ENCODE peak calls at places on chromosomes 5 and 9, in seven cellular contexts. One of them, this sample, is unnamed.
A peak's percentile ranks its signal among the peaks of the same experiment; 100 is the strongest.

GRCh38 chr9:16337322-16338029 is 533.0 kb downstream of the BNC2 start:
- DNase-seq in tibial nerve: no peak
- DNase-seq in PC-3: peak; percentile 96
- DNase-seq in endodermal cell: no peak
- DNase-seq in A673: no peak
- DNase-seq in adrenal gland: peak; percentile 38
- DNase-seq in IMR-90: peak; percentile 97
- DNase-seq in this sample: no peak

GRCh38 chr5:172450861-172451695 is 3.2 kb downstream of the SH3PXD2B start:
- DNase-seq in tibial nerve: no peak
- DNase-seq in adrenal gland: no peak
- DNase-seq in A673: peak; percentile 61
- DNase-seq in IMR-90: no peak
- DNase-seq in PC-3: peak; percentile 35
- DNase-seq in endodermal cell: peak; percentile 87
- DNase-seq in this sample: peak; percentile 72

GRCh38 chr5:130206686-130207085 is 302.4 kb downstream of the CHSY3 start:
- DNase-seq in A673: no peak
- DNase-seq in IMR-90: no peak
- DNase-seq in adrenal gland: no peak
- DNase-seq in tibial nerve: no peak
- DNase-seq in endodermal cell: no peak
- DNase-seq in PC-3: peak; percentile 24
- DNase-seq in this sample: peak; percentile 4

GRCh38 chr9:136668983-136669790 is 6.5 kb downstream of the EGFL7 start:
- DNase-seq in A673: peak; percentile 56
- DNase-seq in endodermal cell: no peak
- DNase-seq in tibial nerve: no peak
- DNase-seq in IMR-90: no peak
- DNase-seq in adrenal gland: no peak
- DNase-seq in PC-3: peak; percentile 22
- DNase-seq in this sample: peak; percentile 33

GRCh38 chr9:129069128-129069824 is 11.6 kb upstream of the DOLPP1 start:
- DNase-seq in tibial nerve: peak; percentile 39
- DNase-seq in adrenal gland: peak; percentile 82
- DNase-seq in A673: no peak
- DNase-seq in PC-3: no peak
- DNase-seq in IMR-90: no peak
- DNase-seq in endodermal cell: peak; percentile 51
- DNase-seq in this sample: peak; percentile 52

GRCh38 chr5:97151370-97151769 is 9.0 kb upstream of the LIX1 start:
- DNase-seq in IMR-90: no peak
- DNase-seq in PC-3: no peak
- DNase-seq in A673: no peak
- DNase-seq in adrenal gland: no peak
- DNase-seq in tibial nerve: no peak
- DNase-seq in endodermal cell: no peak
- DNase-seq in this sample: no peak

GRCh38 chr5:107666051-107666655 is 4.6 kb downstream of the EFNA5 start:
- DNase-seq in A673: no peak
- DNase-seq in PC-3: no peak
- DNase-seq in IMR-90: no peak
- DNase-seq in adrenal gland: no peak
- DNase-seq in endodermal cell: no peak
- DNase-seq in tibial nerve: no peak
- DNase-seq in this sample: no peak

GRCh38 chr5:159050408-159051091 is 49.2 kb downstream of the EBF1 start:
- DNase-seq in endodermal cell: peak; percentile 72
- DNase-seq in IMR-90: peak; percentile 32
- DNase-seq in PC-3: peak; percentile 17
- DNase-seq in adrenal gland: no peak
- DNase-seq in tibial nerve: no peak
- DNase-seq in A673: peak; percentile 66
- DNase-seq in this sample: no peak

GRCh38 chr9:68416891-68417570 is 60.6 kb downstream of the PGM5 start:
- DNase-seq in endodermal cell: peak; percentile 65
- DNase-seq in PC-3: peak; percentile 49
- DNase-seq in IMR-90: no peak
- DNase-seq in A673: peak; percentile 21
- DNase-seq in tibial nerve: no peak
- DNase-seq in adrenal gland: no peak
- DNase-seq in this sample: peak; percentile 29

GRCh38 chr5:75608886-75609285 is 2.4 kb upstream of the ANKDD1B start:
- DNase-seq in PC-3: no peak
- DNase-seq in tibial nerve: no peak
- DNase-seq in A673: no peak
- DNase-seq in endodermal cell: no peak
- DNase-seq in IMR-90: no peak
- DNase-seq in adrenal gland: no peak
- DNase-seq in this sample: no peak

GRCh38 chr5:163433271-163433670 is 4.1 kb upstream of the CCNG1 start:
- DNase-seq in adrenal gland: no peak
- DNase-seq in PC-3: no peak
- DNase-seq in A673: no peak
- DNase-seq in endodermal cell: peak; percentile 79
- DNase-seq in IMR-90: no peak
- DNase-seq in tibial nerve: no peak
- DNase-seq in this sample: peak; percentile 71

GRCh38 chr5:163437011-163437308 is 435 bp upstream of the CCNG1 start:
- DNase-seq in adrenal gland: no peak
- DNase-seq in PC-3: no peak
- DNase-seq in IMR-90: no peak
- DNase-seq in tibial nerve: no peak
- DNase-seq in A673: no peak
- DNase-seq in endodermal cell: no peak
- DNase-seq in this sample: no peak

GRCh38 chr5:163434410-163434866 is 3.0 kb upstream of the CCNG1 start:
- DNase-seq in adrenal gland: no peak
- DNase-seq in PC-3: peak; percentile 59
- DNase-seq in tibial nerve: no peak
- DNase-seq in endodermal cell: no peak
- DNase-seq in IMR-90: peak; percentile 47
- DNase-seq in A673: no peak
- DNase-seq in this sample: peak; percentile 88

GRCh38 chr5:163437309-163438182 is at the start of gene CCNG1:
- DNase-seq in adrenal gland: peak; percentile 94
- DNase-seq in A673: peak; percentile 96
- DNase-seq in endodermal cell: peak; percentile 98
- DNase-seq in IMR-90: peak; percentile 94
- DNase-seq in PC-3: peak; percentile 97
- DNase-seq in tibial nerve: peak; percentile 94
- DNase-seq in this sample: peak; percentile 98

DNA sequence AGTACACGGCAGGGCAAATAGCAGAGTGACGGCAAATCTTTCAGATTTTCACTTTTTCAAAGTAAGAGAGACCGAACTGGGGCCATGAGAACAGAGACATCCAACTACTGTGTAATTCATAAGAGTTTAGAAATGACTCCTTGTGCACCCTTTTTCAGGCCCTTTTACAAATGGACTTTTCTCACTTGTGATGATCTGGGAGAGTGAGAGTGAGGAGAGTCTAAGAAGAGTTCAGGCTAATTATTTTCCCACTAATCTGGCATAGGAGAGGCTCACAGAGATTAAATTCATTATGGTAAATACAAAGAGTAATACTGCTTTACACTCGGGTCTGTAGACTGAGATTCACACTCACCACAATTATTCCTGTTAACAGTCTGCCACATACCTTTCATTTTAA is 880 bp upstream of the CCNG1 start:
- DNase-seq in adrenal gland: no peak
- DNase-seq in endodermal cell: no peak
- DNase-seq in tibial nerve: no peak
- DNase-seq in A673: no peak
- DNase-seq in IMR-90: no peak
- DNase-seq in PC-3: no peak
- DNase-seq in this sample: no peak
- H3K4me3 ChIP-seq in adrenal gland: no peak overlapping the region
- H3K4me3 ChIP-seq in endodermal cell: peak overlapping the region; percentile 100
- H3K4me3 ChIP-seq in tibial nerve: no peak overlapping the region
- H3K4me3 ChIP-seq in A673: peak overlapping the region; percentile 91
- H3K4me3 ChIP-seq in IMR-90: no peak overlapping the region
- H3K4me3 ChIP-seq in PC-3: peak overlapping the region; percentile 98
- H3K4me3 ChIP-seq in this sample: peak overlapping the region; percentile 21

DNA sequence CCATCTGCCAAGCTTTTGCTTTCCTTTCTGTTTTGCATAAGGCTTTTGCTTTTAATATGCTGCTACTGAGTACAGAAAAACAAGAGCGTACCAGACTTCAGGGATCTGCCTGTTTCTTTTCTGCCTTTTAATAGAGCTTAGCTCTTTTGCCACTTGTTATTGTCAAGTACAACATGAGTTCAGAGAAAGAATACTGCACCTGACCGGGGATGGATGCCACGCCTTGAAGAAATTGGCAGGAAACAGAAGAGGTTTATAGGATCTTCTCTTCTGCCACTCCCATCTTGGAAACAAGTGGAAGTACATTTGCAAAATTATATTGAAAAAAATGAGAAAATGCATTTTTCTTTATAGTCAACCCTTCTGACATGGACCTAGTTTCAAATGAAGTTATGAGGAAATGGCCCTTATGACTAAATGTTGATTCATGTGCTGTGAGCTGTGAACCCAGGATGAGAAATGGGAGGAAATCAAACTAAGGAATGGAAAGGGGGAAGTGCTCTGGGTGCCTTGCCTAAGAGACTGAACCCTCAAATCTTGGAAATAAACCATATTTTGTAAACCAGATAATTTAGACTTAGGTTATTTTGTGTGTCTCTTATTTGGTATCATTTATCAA is 3.9 kb upstream of the FCHO2 start:
- DNase-seq in IMR-90: peak; percentile 78
- DNase-seq in tibial nerve: no peak
- DNase-seq in A673: no peak
- DNase-seq in endodermal cell: no peak
- DNase-seq in adrenal gland: no peak
- DNase-seq in PC-3: peak; percentile 82
- DNase-seq in this sample: no peak
- H3K4me1 ChIP-seq in IMR-90: peaks cover 12% of the 10 kb centered on the region
- H3K4me1 ChIP-seq in tibial nerve: peaks cover 6% of the 10 kb centered on the region
- H3K4me1 ChIP-seq in A673: peaks cover 5% of the 10 kb centered on the region
- H3K4me1 ChIP-seq in endodermal cell: no peaks in the 10 kb centered on the region
- H3K4me1 ChIP-seq in adrenal gland: peaks cover 10% of the 10 kb centered on the region
- H3K4me1 ChIP-seq in PC-3: peaks cover 33% of the 10 kb centered on the region
- H3K4me1 ChIP-seq in this sample: peaks cover 4% of the 10 kb centered on the region

DNA sequence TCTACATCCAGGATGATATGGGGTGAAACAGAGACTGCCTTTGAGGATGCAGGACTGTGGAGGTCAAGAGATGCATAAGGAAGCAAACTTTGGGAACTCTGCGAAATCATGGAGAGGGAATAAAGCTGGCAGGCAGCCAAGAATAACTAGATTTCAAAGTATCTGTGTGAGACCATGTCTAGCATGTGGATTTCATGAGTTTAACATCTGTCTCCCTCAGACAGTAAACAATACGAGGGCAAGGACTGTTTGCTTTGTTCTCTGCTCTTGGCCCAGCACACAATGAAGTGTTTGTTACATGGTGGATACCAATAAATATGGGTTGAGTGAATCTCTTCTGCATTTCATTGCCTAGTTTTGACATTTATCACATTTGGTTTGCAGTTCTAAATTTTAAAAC is 71.3 kb downstream of the RASEF start:
- DNase-seq in IMR-90: no peak
- DNase-seq in adrenal gland: no peak
- DNase-seq in PC-3: no peak
- DNase-seq in tibial nerve: peak; percentile 7
- DNase-seq in A673: no peak
- DNase-seq in endodermal cell: no peak
- DNase-seq in this sample: no peak
- TF ChIP-seq CTCF in IMR-90: no peak
- TF ChIP-seq CTCF in adrenal gland: no peak
- TF ChIP-seq CTCF in PC-3: no peak
- TF ChIP-seq CTCF in tibial nerve: no peak
- TF ChIP-seq CTCF in A673: no peak
- TF ChIP-seq CTCF in endodermal cell: no peak
- TF ChIP-seq CTCF in this sample: no peak

DNA sequence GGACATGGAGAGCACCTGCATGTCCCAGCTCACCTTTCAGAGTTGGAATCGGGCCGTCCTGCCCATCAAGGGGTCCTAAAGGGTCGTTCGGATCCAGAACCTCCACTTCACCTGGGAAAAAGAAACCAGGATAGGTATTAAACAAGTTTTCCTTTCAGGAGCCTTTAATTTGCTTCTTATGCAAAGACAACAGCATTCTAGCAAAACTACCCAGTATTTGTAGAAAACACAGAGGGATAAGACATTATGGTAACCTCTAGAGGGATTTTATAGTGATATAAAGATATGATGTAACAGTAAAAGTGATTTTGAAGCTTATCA is 174.4 kb downstream of the ROR2 start:
- DNase-seq in PC-3: no peak
- DNase-seq in A673: no peak
- DNase-seq in adrenal gland: no peak
- DNase-seq in IMR-90: no peak
- DNase-seq in endodermal cell: no peak
- DNase-seq in tibial nerve: no peak
- DNase-seq in this sample: no peak
- H3K4me3 ChIP-seq in PC-3: no peak overlapping the region
- H3K4me3 ChIP-seq in A673: no peak overlapping the region
- H3K4me3 ChIP-seq in adrenal gland: no peak overlapping the region
- H3K4me3 ChIP-seq in IMR-90: no peak overlapping the region
- H3K4me3 ChIP-seq in endodermal cell: no peak overlapping the region
- H3K4me3 ChIP-seq in tibial nerve: no peak overlapping the region
- H3K4me3 ChIP-seq in this sample: no peak overlapping the region

DNA sequence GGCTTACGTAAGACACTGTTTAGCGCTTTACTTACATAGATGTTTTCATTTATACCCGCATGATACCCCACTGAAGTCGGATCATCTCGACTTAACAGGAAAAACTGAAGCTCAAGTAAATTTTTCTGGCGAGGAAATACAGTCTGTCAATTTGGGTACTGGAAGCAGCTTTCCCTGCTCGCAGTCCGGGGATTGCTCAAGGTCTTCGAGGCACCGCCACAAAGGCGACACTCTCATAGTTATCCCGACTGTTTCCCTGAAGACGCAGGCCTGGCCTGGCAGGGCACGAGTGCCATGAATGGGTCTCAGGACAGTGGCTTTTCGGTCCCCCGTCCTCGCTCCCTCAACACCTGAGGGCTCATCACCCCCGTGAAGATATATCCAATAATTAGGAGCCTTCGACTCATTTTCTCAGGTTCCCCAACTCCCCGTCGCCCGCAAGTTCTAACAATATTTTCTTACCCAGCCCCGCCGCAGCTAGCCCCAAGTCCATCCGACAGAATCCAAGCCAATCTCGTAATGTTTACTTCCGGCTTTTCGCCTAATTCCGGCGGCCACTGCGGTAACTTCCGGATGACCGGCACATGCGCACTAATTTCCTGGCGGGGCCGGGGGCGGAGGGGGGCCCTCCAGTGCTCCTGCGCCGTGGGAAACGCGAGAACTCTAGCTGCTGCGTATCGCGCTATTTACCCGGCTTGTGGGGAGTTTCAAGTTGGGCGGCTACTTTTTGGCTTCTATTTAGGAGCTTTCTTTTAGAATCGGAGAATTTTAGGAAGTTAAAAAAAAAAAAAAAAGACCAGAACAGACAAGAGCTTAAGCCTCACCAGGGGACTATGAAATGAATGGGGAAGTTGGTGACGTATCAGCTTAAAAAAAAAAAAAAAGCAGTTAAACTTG is at the start of gene SLU7:
- DNase-seq in PC-3: peak; percentile 95
- DNase-seq in adrenal gland: peak; percentile 95
- DNase-seq in A673: peak; percentile 96
- DNase-seq in tibial nerve: peak; percentile 88
- DNase-seq in endodermal cell: peak; percentile 97
- DNase-seq in IMR-90: peak; percentile 95
- DNase-seq in this sample: peak; percentile 96
- H3K4me1 ChIP-seq in PC-3: peaks cover 27% of the 10 kb centered on the region
- H3K4me1 ChIP-seq in adrenal gland: peaks cover 33% of the 10 kb centered on the region
- H3K4me1 ChIP-seq in A673: peaks cover 26% of the 10 kb centered on the region
- H3K4me1 ChIP-seq in tibial nerve: peaks cover 29% of the 10 kb centered on the region
- H3K4me1 ChIP-seq in endodermal cell: peaks cover 12% of the 10 kb centered on the region
- H3K4me1 ChIP-seq in IMR-90: peaks cover 7% of the 10 kb centered on the region
- H3K4me1 ChIP-seq in this sample: peaks cover 14% of the 10 kb centered on the region

GRCh38 chr9:75238311-75238976 is 150.1 kb downstream of the OSTF1 start:
- DNase-seq in adrenal gland: peak; percentile 37
- DNase-seq in endodermal cell: peak; percentile 85
- DNase-seq in tibial nerve: peak; percentile 43
- DNase-seq in PC-3: peak; percentile 80
- DNase-seq in A673: peak; percentile 75
- DNase-seq in IMR-90: peak; percentile 68
- DNase-seq in this sample: peak; percentile 77
- TF ChIP-seq CTCF in adrenal gland: peak; percentile 50
- TF ChIP-seq CTCF in endodermal cell: peak; percentile 81
- TF ChIP-seq CTCF in tibial nerve: peak; percentile 51
- TF ChIP-seq CTCF in PC-3: peak; percentile 64
- TF ChIP-seq CTCF in A673: peak; percentile 63
- TF ChIP-seq CTCF in IMR-90: peak; percentile 57
- TF ChIP-seq CTCF in this sample: peak; percentile 60

This sample was measured in cardiac muscle cell.